ENCODE peak calls at places on chromosomes 4 and X, in ten cellular contexts. N is B cell, V is GM04504, D is ovary, J is NCI-H345, A is HS-5, Y is D721Med, Z is endothelial cell, I is NAMALWA, O is hippocampal formation. L is an unnamed sample.

GRCh38 chr4:183402771-183403170 is 41.7 kb upstream of the CDKN2AIP start:
- DNase-seq in N (no peak), V (no peak), D (no peak), J (peak), A (no peak), Y (no peak), Z (no peak), I (no peak), O (no peak), L (no peak)

GRCh38 chr4:137124278-137124932 is 407.9 kb downstream of the PCDH18 start:
- DNase-seq in N (no peak), V (peak), D (no peak), J (peak), A (peak), Y (no peak), Z (no peak), I (peak), O (peak), L (peak)

GRCh38 chrX:102659790-102660757 is 8.8 kb downstream of the GPRASP1 start:
- DNase-seq in N (peak), V (no peak), D (peak), J (peak), A (peak), Y (no peak), Z (peak), I (no peak), O (peak), L (peak)

GRCh38 chr4:31365006-31365690 is 645.0 kb downstream of the PCDH7 start:
- DNase-seq in N (no peak), V (no peak), D (no peak), J (no peak), A (no peak), Y (no peak), Z (no peak), I (no peak), O (no peak), L (no peak)

GRCh38 chr4:75087865-75088264 is 154.9 kb downstream of the PARM1 start:
- DNase-seq in N (no peak), V (no peak), D (no peak), J (no peak), A (no peak), Y (no peak), Z (no peak), I (no peak), O (no peak), L (no peak)

GRCh38 chr4:39820186-39820585 is 122.2 kb downstream of the UBE2K start:
- DNase-seq in N (no peak), V (no peak), D (no peak), J (no peak), A (no peak), Y (no peak), Z (peak), I (no peak), O (no peak), L (no peak)

GRCh38 chr4:25703731-25704388 is 48.2 kb downstream of the SLC34A2 start:
- DNase-seq in N (no peak), V (no peak), D (no peak), J (no peak), A (peak), Y (no peak), Z (no peak), I (no peak), O (no peak), L (no peak)

GRCh38 chr4:79042079-79042674 is 102.9 kb upstream of the PAQR3 start:
- DNase-seq in N (no peak), V (peak), D (no peak), J (peak), A (peak), Y (no peak), Z (peak), I (peak), O (peak), L (no peak)

GRCh38 chrX:9489234-9489633 is 24.4 kb downstream of the TBL1X start:
- DNase-seq in N (no peak), V (no peak), D (no peak), J (no peak), A (no peak), Y (no peak), Z (no peak), I (no peak), O (no peak), L (no peak)

GRCh38 chr4:138037716-138038115 is 204.4 kb downstream of the SLC7A11 start:
- DNase-seq in N (no peak), V (peak), D (no peak), J (no peak), A (no peak), Y (no peak), Z (no peak), I (no peak), O (no peak), L (no peak)

GRCh38 chrX:29858714-29859113 is 356.6 kb upstream of the MAGEB2 start:
- DNase-seq in N (no peak), V (no peak), D (no peak), J (no peak), A (peak), Y (no peak), Z (no peak), I (no peak), O (no peak), L (no peak)

GRCh38 chr4:47525154-47525819 is 40.2 kb downstream of the ATP10D start:
- DNase-seq in N (no peak), V (peak), D (no peak), J (no peak), A (peak), Y (no peak), Z (no peak), I (no peak), O (no peak), L (no peak)

GRCh38 chr4:88963817-88964216 is 93.2 kb downstream of the FAM13A start:
- DNase-seq in N (no peak), V (no peak), D (no peak), J (peak), A (peak), Y (no peak), Z (no peak), I (no peak), O (no peak), L (no peak)

GRCh38 chr4:2390146-2390545 is 28.3 kb downstream of the ZFYVE28 start:
- DNase-seq in N (no peak), V (no peak), D (no peak), J (no peak), A (no peak), Y (no peak), Z (no peak), I (no peak), O (no peak), L (no peak)

GRCh38 chr4:925771-926500 is 6.2 kb downstream of the GAK start:
- DNase-seq in N (no peak), V (no peak), D (no peak), J (no peak), A (no peak), Y (no peak), Z (no peak), I (no peak), O (no peak), L (no peak)

GRCh38 chrX:53421772-53422090 is 723 bp downstream of the SMC1A start:
- DNase-seq in N (peak), V (no peak), D (no peak), J (peak), A (no peak), Y (no peak), Z (no peak), I (no peak), O (no peak), L (no peak)

GRCh38 chr4:89836031-89836777 is 757 bp downstream of the SNCA start:
- DNase-seq in N (no peak), V (no peak), D (peak), J (peak), A (no peak), Y (no peak), Z (peak), I (no peak), O (no peak), L (peak)

GRCh38 chrX:68532828-68533227 is 34.0 kb downstream of the YIPF6 start:
- DNase-seq in N (no peak), V (no peak), D (no peak), J (no peak), A (no peak), Y (no peak), Z (no peak), I (no peak), O (no peak), L (no peak)

GRCh38 chrX:108199691-108200090 is 108.1 kb downstream of the ATG4A start:
- DNase-seq in N (no peak), V (peak), D (no peak), J (peak), A (no peak), Y (no peak), Z (peak), I (peak), O (peak), L (peak)

GRCh38 chr4:56979674-56980073 is 978 bp downstream of the POLR2B start:
- DNase-seq in N (no peak), V (no peak), D (no peak), J (no peak), A (no peak), Y (no peak), Z (peak), I (peak), O (no peak), L (peak)

GRCh38 chr4:2793578-2793919 is 664 bp downstream of the SH3BP2 start:
- DNase-seq in N (no peak), V (no peak), D (peak), J (no peak), A (no peak), Y (no peak), Z (peak), I (no peak), O (no peak), L (peak)

GRCh38 chr4:150773032-150773431 is 191.1 kb downstream of the MAB21L2 start:
- DNase-seq in N (no peak), V (no peak), D (no peak), J (no peak), A (no peak), Y (no peak), Z (no peak), I (no peak), O (no peak), L (no peak)

GRCh38 chr4:155972098-155972497 is 18.4 kb upstream of the CTSO start:
- DNase-seq in N (no peak), V (no peak), D (no peak), J (no peak), A (no peak), Y (no peak), Z (no peak), I (peak), O (no peak), L (peak)

GRCh38 chr4:149426461-149426860 is 389.2 kb downstream of the IQCM start:
- DNase-seq in N (no peak), V (no peak), D (no peak), J (no peak), A (no peak), Y (no peak), Z (no peak), I (no peak), O (no peak), L (no peak)

GRCh38 chrX:10104958-10105658 is 51.7 kb upstream of the CLCN4 start:
- DNase-seq in N (no peak), V (no peak), D (no peak), J (no peak), A (no peak), Y (no peak), Z (no peak), I (no peak), O (no peak), L (no peak)

GRCh38 chr4:79857811-79858210 is 215.2 kb downstream of the ANTXR2 start:
- DNase-seq in N (no peak), V (no peak), D (no peak), J (no peak), A (no peak), Y (no peak), Z (no peak), I (no peak), O (no peak), L (no peak)

GRCh38 chr4:48588230-48588943 is 98.3 kb downstream of the ZAR1 start:
- DNase-seq in N (no peak), V (no peak), D (no peak), J (no peak), A (no peak), Y (no peak), Z (no peak), I (peak), O (no peak), L (no peak)

GRCh38 chr4:16827762-16828724 is 70.4 kb downstream of the LDB2 start:
- DNase-seq in N (no peak), V (no peak), D (no peak), J (no peak), A (no peak), Y (no peak), Z (peak), I (no peak), O (no peak), L (peak)

GRCh38 chr4:174213734-174214101 is 69.7 kb downstream of the FBXO8 start:
- DNase-seq in N (no peak), V (no peak), D (no peak), J (no peak), A (no peak), Y (no peak), Z (no peak), I (no peak), O (no peak), L (no peak)

GRCh38 chrX:83916525-83916924 is 55.6 kb downstream of the CYLC1 start:
- DNase-seq in N (no peak), V (no peak), D (no peak), J (no peak), A (no peak), Y (no peak), Z (peak), I (peak), O (no peak), L (peak)

GRCh38 chr4:88196523-88197185 is 38.2 kb upstream of the ABCG2 start:
- DNase-seq in N (no peak), V (no peak), D (no peak), J (no peak), A (no peak), Y (no peak), Z (no peak), I (no peak), O (no peak), L (peak)

GRCh38 chrX:125492439-125492838 is 172.8 kb downstream of the TEX13C start:
- DNase-seq in N (no peak), V (no peak), D (no peak), J (no peak), A (no peak), Y (no peak), Z (no peak), I (no peak), O (no peak), L (peak)

GRCh38 chr4:95537181-95537580 is 11.6 kb downstream of the UNC5C start:
- DNase-seq in N (no peak), V (no peak), D (no peak), J (no peak), A (no peak), Y (no peak), Z (no peak), I (no peak), O (peak), L (no peak)

GRCh38 chrX:134694333-134694925 is 36.2 kb upstream of the PLAC1 start:
- DNase-seq in N (no peak), V (no peak), D (no peak), J (no peak), A (no peak), Y (no peak), Z (no peak), I (no peak), O (no peak), L (no peak)

L was measured in ELF-1.